ENCODE peak calls at places on chromosomes 5 and 9, in seven cellular contexts. P is neural progenitor cell, K is PC-3, E is MM.1S, A is HCT116, D is GM23338, B is hepatocyte. Z is an unnamed sample.

GRCh38 chr9:126317513-126317912 is 9.1 kb upstream of the MVB12B start:
- DNase-seq in P (no peak), D (no peak), A (no peak), E (no peak), B (no peak), K (peak), Z (peak)

GRCh38 chr5:127442085-127442484 is 75.4 kb upstream of the PRRC1 start:
- DNase-seq in B (peak), D (peak), K (peak), E (peak), A (no peak), P (no peak), Z (peak)

GRCh38 chr9:101054657-101055056 is 26.1 kb downstream of the PLPPR1 start:
- DNase-seq in E (no peak), K (no peak), D (peak), B (no peak), A (no peak), P (peak), Z (no peak)

GRCh38 chr5:99334936-99335335 is 406.1 kb upstream of the CHD1 start:
- DNase-seq in K (no peak), E (no peak), P (no peak), A (no peak), D (no peak), B (no peak), Z (no peak)

GRCh38 chr9:127307802-127308201 is 43.2 kb downstream of the GARNL3 start:
- DNase-seq in K (peak), A (no peak), D (no peak), E (no peak), P (no peak), B (no peak), Z (no peak)

GRCh38 chr9:101848485-101848919 is 110.1 kb upstream of the GRIN3A start:
- DNase-seq in D (no peak), E (peak), B (peak), K (no peak), A (no peak), P (no peak), Z (peak)

GRCh38 chr9:14188011-14188410 is 125.9 kb downstream of the NFIB start:
- DNase-seq in D (no peak), K (no peak), A (no peak), E (no peak), B (no peak), P (no peak), Z (no peak)

GRCh38 chr5:54658014-54658413 is 140.5 kb downstream of the SNX18 start:
- DNase-seq in E (no peak), A (no peak), P (no peak), D (no peak), K (peak), B (peak), Z (peak)

GRCh38 chr5:73418244-73418691 is 30.3 kb downstream of the FOXD1 start:
- DNase-seq in A (no peak), E (no peak), K (no peak), D (no peak), B (no peak), P (no peak), Z (peak)

GRCh38 chr5:91189480-91190332 is 193.4 kb downstream of the ARRDC3 start:
- DNase-seq in A (peak), K (peak), D (no peak), B (peak), P (no peak), E (peak), Z (peak)

GRCh38 chr5:1522601-1523479 is 920 bp downstream of the LPCAT1 start:
- DNase-seq in P (peak), D (no peak), A (no peak), E (peak), K (no peak), B (peak), Z (peak)

GRCh38 chr9:112868956-112869594 is 21.6 kb downstream of the SLC46A2 start:
- DNase-seq in P (no peak), E (no peak), A (no peak), D (no peak), B (no peak), K (no peak), Z (no peak)

GRCh38 chr5:36535837-36536236 is 70.6 kb upstream of the SLC1A3 start:
- DNase-seq in A (no peak), B (no peak), D (no peak), P (no peak), E (no peak), K (no peak), Z (no peak)

GRCh38 chr5:52521236-52521635 is 266.5 kb upstream of the ITGA1 start:
- DNase-seq in E (no peak), P (no peak), D (no peak), K (no peak), A (no peak), B (no peak), Z (no peak)

GRCh38 chr5:93158841-93159240 is 422.2 kb downstream of the NR2F1-AS1 start:
- DNase-seq in P (no peak), K (no peak), B (no peak), D (no peak), A (no peak), E (no peak), Z (peak)

GRCh38 chr5:130868186-130868821 is 296.8 kb downstream of the HINT1 start:
- DNase-seq in P (peak), B (no peak), D (peak), E (no peak), A (no peak), K (no peak), Z (peak)

GRCh38 chr9:96486351-96487029 is 36.5 kb downstream of the HABP4 start:
- DNase-seq in D (no peak), A (no peak), K (peak), E (no peak), P (no peak), B (peak), Z (peak)

GRCh38 chr9:13358128-13358527 is 78.6 kb upstream of the MPDZ start:
- DNase-seq in A (no peak), D (no peak), P (no peak), K (peak), B (peak), E (no peak), Z (peak)

GRCh38 chr9:14618851-14619250 is 74.4 kb downstream of the ZDHHC21 start:
- DNase-seq in K (no peak), B (no peak), A (no peak), E (no peak), P (no peak), D (no peak), Z (no peak)

GRCh38 chr5:10374032-10374431 is 20.5 kb downstream of the MARCHF6 start:
- DNase-seq in P (no peak), E (no peak), D (no peak), B (no peak), K (no peak), A (no peak), Z (no peak)

GRCh38 chr5:10424124-10424731 is 17.5 kb upstream of the ROPN1L start:
- DNase-seq in D (peak), B (peak), P (peak), E (no peak), K (peak), A (peak), Z (peak)

GRCh38 chr5:115787426-115787825 is 29.0 kb downstream of the CDO1 start:
- DNase-seq in P (no peak), K (no peak), A (no peak), E (no peak), D (no peak), B (no peak), Z (no peak)

GRCh38 chr9:33445389-33445881 is 2.0 kb downstream of the AQP3 start:
- DNase-seq in K (peak), P (no peak), A (no peak), B (peak), D (no peak), E (no peak), Z (no peak)

GRCh38 chr5:141814064-141814982 is 63.9 kb downstream of the PCDH1 start:
- DNase-seq in A (peak), D (peak), P (peak), B (peak), E (no peak), K (peak), Z (peak)

GRCh38 chr5:124619121-124619520 is 127.3 kb downstream of the ZNF608 start:
- DNase-seq in D (no peak), K (no peak), B (no peak), E (peak), P (no peak), A (no peak), Z (no peak)
- TF ChIP-seq EZH2 in D (no peak), K (no peak), B (no peak), E (no peak), P (no peak), A (no peak), Z (no peak)

GRCh38 chr5:43066231-43066798 is 26.2 kb upstream of the ANXA2R start:
- DNase-seq in D (peak), K (peak), E (peak), A (peak), P (peak), B (peak), Z (peak)

GRCh38 chr5:43063731-43064171 is 23.6 kb upstream of the ANXA2R start:
- DNase-seq in B (peak), A (no peak), D (peak), P (no peak), K (peak), E (no peak), Z (peak)

GRCh38 chr5:43066799-43067741 is 27.0 kb upstream of the ANXA2R start:
- DNase-seq in D (peak), E (peak), B (peak), P (peak), K (peak), A (peak), Z (peak)

GRCh38 chr5:43065384-43066230 is 25.5 kb upstream of the ANXA2R start:
- DNase-seq in E (peak), D (peak), B (peak), A (no peak), P (peak), K (peak), Z (peak)

DNA sequence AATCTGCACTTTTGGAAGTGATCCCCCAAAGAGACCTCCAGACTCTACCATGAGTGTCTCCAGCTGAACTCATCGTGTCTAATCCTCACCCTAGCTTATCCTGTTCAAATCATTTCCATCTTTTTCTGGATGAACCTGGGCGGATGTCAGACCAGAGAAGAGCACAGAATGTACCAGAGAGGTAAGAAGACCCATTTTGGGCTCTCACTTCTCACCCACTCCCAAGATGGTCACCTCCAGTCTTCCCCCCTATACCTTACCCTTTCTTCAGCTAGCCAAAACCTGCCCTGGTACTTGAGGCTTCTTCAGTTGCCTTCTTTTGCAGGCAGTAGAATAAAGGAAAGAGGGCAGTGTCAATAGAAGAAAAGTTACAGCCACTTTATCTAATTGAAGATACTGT is 27.9 kb upstream of the ANXA2R start:
- DNase-seq in A (no peak), D (no peak), P (no peak), E (no peak), K (no peak), B (no peak), Z (peak)
- H3K27ac ChIP-seq in A (no peak), D (no peak), P (no peak), E (no peak), K (peak), B (peak), Z (peak)

GRCh38 chr5:56816546-56817081 is 1.3 kb downstream of the MAP3K1 start:
- DNase-seq in B (peak), A (no peak), P (peak), D (peak), E (peak), K (peak), Z (peak)

GRCh38 chr5:56817306-56817986 is 2.1 kb downstream of the MAP3K1 start:
- DNase-seq in E (peak), B (no peak), K (no peak), A (no peak), D (no peak), P (no peak), Z (no peak)

GRCh38 chr5:56814963-56815656 is at the start of gene MAP3K1:
- DNase-seq in K (peak), D (peak), E (peak), A (no peak), P (peak), B (peak), Z (peak)

GRCh38 chr5:56814361-56814962 is 887 bp upstream of the MAP3K1 start:
- DNase-seq in K (peak), E (peak), P (peak), D (peak), A (no peak), B (peak), Z (peak)

GRCh38 chr5:56815657-56816545 is 552 bp downstream of the MAP3K1 start:
- DNase-seq in B (peak), K (no peak), E (peak), A (no peak), P (peak), D (peak), Z (peak)
- TF ChIP-seq EZH2phosphoT487 in B (no peak), K (no peak), E (no peak), A (no peak), P (no peak), D (no peak), Z (no peak)

GRCh38 chr9:135070964-135071735 is 16.3 kb upstream of the OLFM1 start:
- DNase-seq in P (no peak), A (no peak), D (no peak), E (no peak), B (no peak), K (no peak), Z (no peak)

GRCh38 chr9:135068776-135069415 is 18.6 kb upstream of the OLFM1 start:
- DNase-seq in D (no peak), B (no peak), K (no peak), P (no peak), A (no peak), E (no peak), Z (no peak)

GRCh38 chr9:135067091-135067710 is 20.3 kb upstream of the OLFM1 start:
- DNase-seq in E (no peak), D (no peak), B (no peak), P (no peak), A (no peak), K (no peak), Z (no peak)

GRCh38 chr9:135070198-135070951 is 17.1 kb upstream of the OLFM1 start:
- DNase-seq in B (no peak), A (no peak), E (no peak), P (peak), D (peak), K (no peak), Z (no peak)

GRCh38 chr9:135069556-135070197 is 17.8 kb upstream of the OLFM1 start:
- DNase-seq in P (peak), K (no peak), B (no peak), A (no peak), E (no peak), D (no peak), Z (no peak)
- TF ChIP-seq EZH2 in P (no peak), K (no peak), B (no peak), A (no peak), E (no peak), D (no peak), Z (no peak)

DNA sequence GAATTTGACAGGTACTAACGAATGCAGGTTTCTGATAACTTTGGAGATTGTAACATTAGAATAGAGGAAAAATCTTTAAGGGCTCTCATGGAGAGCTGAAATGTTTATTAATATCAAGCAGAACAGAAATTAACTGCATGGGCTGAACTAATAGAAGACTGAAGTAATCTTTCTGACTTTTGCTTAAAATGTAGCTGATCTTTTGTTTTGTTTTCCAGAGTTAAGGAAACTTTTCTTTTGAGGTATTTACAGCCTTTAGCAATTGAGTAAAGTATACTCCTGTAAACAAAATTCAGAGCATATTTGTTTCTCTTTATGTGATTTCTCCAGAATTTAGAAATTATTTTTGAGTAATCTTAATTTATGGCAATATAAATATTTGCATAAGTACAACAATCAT is 43.9 kb downstream of the SHC3 start:
- DNase-seq in E (no peak), A (no peak), K (no peak), P (no peak), D (no peak), B (no peak), Z (no peak)
- H3K27ac ChIP-seq in E (no peak), A (no peak), K (no peak), P (no peak), D (no peak), B (no peak), Z (no peak)

DNA sequence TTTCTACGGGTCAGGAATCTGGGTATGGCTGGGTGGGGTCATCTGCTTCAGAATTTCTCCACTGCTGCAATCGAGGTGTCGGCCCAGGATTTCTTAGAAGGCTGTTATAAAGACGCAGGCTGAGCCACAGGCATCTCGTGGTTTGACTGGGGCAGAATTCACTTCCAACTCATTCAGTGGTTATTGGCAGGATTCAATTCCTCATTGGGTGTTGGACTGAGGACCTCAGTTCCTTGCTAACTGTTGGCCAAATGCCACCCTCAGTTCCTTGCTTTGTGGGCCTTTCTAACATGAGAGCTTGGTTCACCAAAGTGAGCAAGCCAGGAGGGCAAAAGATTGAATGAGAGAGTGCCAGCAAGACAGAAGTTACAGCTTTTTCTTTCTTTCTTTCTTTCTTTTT is 265.2 kb upstream of the VLDLR start:
- DNase-seq in P (no peak), E (no peak), K (peak), D (no peak), A (no peak), B (no peak), Z (no peak)
- TF ChIP-seq EZH2phosphoT487 in P (no peak), E (no peak), K (no peak), D (no peak), A (no peak), B (no peak), Z (no peak)

DNA sequence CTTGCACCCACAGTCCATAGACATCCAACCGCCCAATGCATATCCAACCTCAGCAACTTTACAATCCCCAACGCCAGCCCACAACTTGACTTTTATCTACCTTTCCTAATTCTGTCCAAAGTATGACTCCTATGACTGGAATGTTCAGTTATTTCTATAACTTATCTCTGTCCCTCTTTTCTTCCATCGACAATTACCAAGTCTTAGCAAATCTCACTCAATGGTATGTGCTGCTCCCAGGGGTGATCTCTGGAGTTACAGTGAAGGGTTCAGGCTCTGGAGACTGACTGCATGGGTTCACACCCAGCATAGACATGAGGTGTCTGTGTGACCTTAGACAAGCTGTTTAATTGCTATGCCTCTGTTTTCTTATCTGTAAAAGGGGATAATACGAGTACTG is 106.9 kb downstream of the SPOCK1 start:
- DNase-seq in D (no peak), E (no peak), B (no peak), A (no peak), P (no peak), K (no peak), Z (no peak)
- TF ChIP-seq EZH2 in D (no peak), E (no peak), B (no peak), A (no peak), P (no peak), K (no peak), Z (no peak)

Z was measured in GM23248.